ENCODE peak calls at places on chromosomes 3 and 15, in seven cellular contexts. One of them, this sample, is unnamed.

GRCh38 chr3:196969660-196970546 is 1.3 kb upstream of the PIGZ start:
- DNase-seq in H1: peak; percentile 87
- DNase-seq in HepG2: no peak
- DNase-seq in HCT116: no peak
- DNase-seq in K562: peak; percentile 82
- DNase-seq in SK-N-SH: peak; percentile 97
- DNase-seq in GM12878: no peak
- DNase-seq in this sample: peak; percentile 39

GRCh38 chr3:79341961-79342360 is 425.8 kb downstream of the ROBO1 start:
- DNase-seq in HCT116: no peak
- DNase-seq in GM12878: no peak
- DNase-seq in HepG2: no peak
- DNase-seq in K562: no peak
- DNase-seq in SK-N-SH: no peak
- DNase-seq in H1: no peak
- DNase-seq in this sample: no peak

GRCh38 chr3:194814878-194815357 is 129.2 kb downstream of the FAM43A start:
- DNase-seq in K562: no peak
- DNase-seq in H1: no peak
- DNase-seq in HCT116: no peak
- DNase-seq in GM12878: no peak
- DNase-seq in SK-N-SH: no peak
- DNase-seq in HepG2: no peak
- DNase-seq in this sample: no peak

GRCh38 chr3:45909542-45909941 is 23.2 kb downstream of the CCR9 start:
- DNase-seq in HepG2: no peak
- DNase-seq in H1: no peak
- DNase-seq in GM12878: no peak
- DNase-seq in K562: no peak
- DNase-seq in SK-N-SH: no peak
- DNase-seq in HCT116: no peak
- DNase-seq in this sample: no peak

GRCh38 chr3:47692158-47692557 is 89.5 kb downstream of the SMARCC1 start:
- DNase-seq in HCT116: no peak
- DNase-seq in H1: no peak
- DNase-seq in K562: no peak
- DNase-seq in HepG2: no peak
- DNase-seq in GM12878: no peak
- DNase-seq in SK-N-SH: no peak
- DNase-seq in this sample: no peak

GRCh38 chr15:40103124-40103858 is 5.4 kb downstream of the BMF start:
- DNase-seq in HCT116: no peak
- DNase-seq in K562: no peak
- DNase-seq in SK-N-SH: peak; percentile 91
- DNase-seq in HepG2: no peak
- DNase-seq in GM12878: no peak
- DNase-seq in H1: peak; percentile 91
- DNase-seq in this sample: no peak

GRCh38 chr3:8509961-8510360 is 8.3 kb downstream of the LMCD1 start:
- DNase-seq in H1: no peak
- DNase-seq in SK-N-SH: no peak
- DNase-seq in GM12878: no peak
- DNase-seq in HCT116: peak; percentile 47
- DNase-seq in HepG2: no peak
- DNase-seq in K562: no peak
- DNase-seq in this sample: no peak

GRCh38 chr15:77035584-77035983 is 35.3 kb downstream of the TSPAN3 start:
- DNase-seq in K562: no peak
- DNase-seq in HepG2: no peak
- DNase-seq in HCT116: no peak
- DNase-seq in H1: no peak
- DNase-seq in SK-N-SH: peak; percentile 27
- DNase-seq in GM12878: no peak
- DNase-seq in this sample: no peak

GRCh38 chr15:88029696-88030095 is 226.8 kb downstream of the NTRK3 start:
- DNase-seq in GM12878: no peak
- DNase-seq in SK-N-SH: peak; percentile 33
- DNase-seq in H1: no peak
- DNase-seq in HCT116: no peak
- DNase-seq in K562: no peak
- DNase-seq in HepG2: no peak
- DNase-seq in this sample: peak; percentile 22

GRCh38 chr3:127984241-127984975 is 67.8 kb upstream of the SEC61A1 start:
- DNase-seq in SK-N-SH: no peak
- DNase-seq in K562: no peak
- DNase-seq in HCT116: no peak
- DNase-seq in H1: no peak
- DNase-seq in HepG2: no peak
- DNase-seq in GM12878: no peak
- DNase-seq in this sample: no peak

GRCh38 chr3:151306168-151306810 is 10.3 kb downstream of the GPR87 start:
- DNase-seq in K562: no peak
- DNase-seq in SK-N-SH: no peak
- DNase-seq in HCT116: no peak
- DNase-seq in GM12878: no peak
- DNase-seq in HepG2: no peak
- DNase-seq in H1: no peak
- DNase-seq in this sample: no peak

GRCh38 chr3:43288366-43288765 is 2.0 kb downstream of the SNRK start:
- DNase-seq in H1: no peak
- DNase-seq in HepG2: no peak
- DNase-seq in SK-N-SH: no peak
- DNase-seq in GM12878: no peak
- DNase-seq in K562: no peak
- DNase-seq in HCT116: no peak
- DNase-seq in this sample: no peak

GRCh38 chr3:138862531-138862923 is 27.8 kb upstream of the PIK3CB start:
- DNase-seq in SK-N-SH: no peak
- DNase-seq in H1: peak; percentile 49
- DNase-seq in HepG2: no peak
- DNase-seq in HCT116: peak; percentile 12
- DNase-seq in GM12878: no peak
- DNase-seq in K562: peak; percentile 44
- DNase-seq in this sample: peak; percentile 42

GRCh38 chr3:186451371-186451770 is 89.3 kb upstream of the DGKG start:
- DNase-seq in HCT116: no peak
- DNase-seq in K562: no peak
- DNase-seq in SK-N-SH: no peak
- DNase-seq in HepG2: no peak
- DNase-seq in H1: peak; percentile 26
- DNase-seq in GM12878: no peak
- DNase-seq in this sample: no peak

GRCh38 chr3:186453531-186453930 is 90.6 kb downstream of the CRYGS start:
- DNase-seq in HepG2: no peak
- DNase-seq in HCT116: no peak
- DNase-seq in H1: peak; percentile 7
- DNase-seq in GM12878: no peak
- DNase-seq in SK-N-SH: no peak
- DNase-seq in K562: no peak
- DNase-seq in this sample: no peak

GRCh38 chr3:186456636-186457265 is 87.4 kb downstream of the CRYGS start:
- DNase-seq in K562: peak; percentile 23
- DNase-seq in GM12878: no peak
- DNase-seq in HepG2: no peak
- DNase-seq in SK-N-SH: no peak
- DNase-seq in H1: peak; percentile 36
- DNase-seq in HCT116: no peak
- DNase-seq in this sample: no peak

GRCh38 chr3:186454881-186455703 is 89.1 kb downstream of the CRYGS start:
- DNase-seq in GM12878: no peak
- DNase-seq in HCT116: no peak
- DNase-seq in SK-N-SH: no peak
- DNase-seq in K562: no peak
- DNase-seq in H1: peak; percentile 35
- DNase-seq in HepG2: no peak
- DNase-seq in this sample: no peak

DNA sequence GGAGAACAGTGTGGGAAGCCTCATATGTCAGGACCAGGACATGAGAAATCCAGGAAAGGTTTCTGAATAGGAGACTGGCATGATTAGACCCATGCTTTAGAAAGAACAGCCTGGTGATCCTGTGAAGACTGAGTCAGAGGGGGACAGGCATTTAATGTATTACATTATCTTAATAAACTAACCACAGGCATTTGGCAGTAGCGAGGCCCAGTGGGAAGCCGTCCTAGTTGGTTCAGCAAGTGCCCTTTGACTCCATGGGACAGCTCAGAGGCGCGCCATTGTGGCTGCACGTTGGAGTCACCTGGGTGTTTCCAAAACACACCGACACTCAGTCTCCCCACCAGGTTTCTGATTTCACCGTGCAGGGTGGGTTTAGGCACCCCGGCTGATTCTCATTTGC is 90.5 kb upstream of the DGKG start:
- DNase-seq in K562: no peak
- DNase-seq in HepG2: no peak
- DNase-seq in GM12878: no peak
- DNase-seq in HCT116: peak; percentile 21
- DNase-seq in H1: peak; percentile 32
- DNase-seq in SK-N-SH: no peak
- DNase-seq in this sample: no peak
- TF ChIP-seq YY1 in K562: no peak
- TF ChIP-seq YY1 in HepG2: no peak
- TF ChIP-seq YY1 in GM12878: no peak
- TF ChIP-seq YY1 in HCT116: no peak
- TF ChIP-seq YY1 in H1: no peak
- TF ChIP-seq YY1 in SK-N-SH: no peak
- TF ChIP-seq YY1 in this sample: no peak

GRCh38 chr15:25767356-25768151 is 95.6 kb downstream of the ATP10A start:
- DNase-seq in GM12878: no peak
- DNase-seq in SK-N-SH: no peak
- DNase-seq in HepG2: no peak
- DNase-seq in H1: peak; percentile 37
- DNase-seq in HCT116: no peak
- DNase-seq in K562: no peak
- DNase-seq in this sample: no peak

GRCh38 chr15:25768271-25768670 is 94.9 kb downstream of the ATP10A start:
- DNase-seq in H1: peak; percentile 28
- DNase-seq in K562: no peak
- DNase-seq in HCT116: no peak
- DNase-seq in SK-N-SH: no peak
- DNase-seq in GM12878: no peak
- DNase-seq in HepG2: no peak
- DNase-seq in this sample: no peak

GRCh38 chr15:25772500-25772899 is 90.6 kb downstream of the ATP10A start:
- DNase-seq in HepG2: peak; percentile 70
- DNase-seq in GM12878: no peak
- DNase-seq in HCT116: no peak
- DNase-seq in H1: peak; percentile 20
- DNase-seq in SK-N-SH: no peak
- DNase-seq in K562: no peak
- DNase-seq in this sample: no peak

GRCh38 chr15:25770618-25771369 is 92.3 kb downstream of the ATP10A start:
- DNase-seq in SK-N-SH: no peak
- DNase-seq in HCT116: no peak
- DNase-seq in K562: no peak
- DNase-seq in HepG2: no peak
- DNase-seq in GM12878: no peak
- DNase-seq in H1: no peak
- DNase-seq in this sample: no peak

DNA sequence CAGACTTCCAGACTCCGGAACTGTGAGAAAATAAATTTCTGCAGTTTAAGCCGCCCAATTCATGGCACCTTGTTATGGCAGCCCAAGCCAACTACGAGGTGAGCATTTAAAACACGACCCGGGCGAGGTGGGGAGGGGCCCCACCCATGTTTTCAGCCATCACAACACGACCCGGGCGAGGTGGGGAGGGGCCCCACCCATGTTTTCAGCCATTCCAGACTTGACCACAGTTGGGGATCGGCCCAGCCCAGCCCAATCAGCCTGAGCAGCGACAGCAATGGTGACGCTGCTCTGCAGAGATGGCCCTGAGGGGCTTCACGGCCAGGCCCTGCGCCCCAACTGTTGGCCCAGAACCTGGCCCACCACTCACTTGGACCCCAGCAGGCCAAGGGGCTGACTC is 93.1 kb downstream of the ATP10A start:
- DNase-seq in H1: no peak
- DNase-seq in K562: no peak
- DNase-seq in HepG2: no peak
- DNase-seq in GM12878: no peak
- DNase-seq in HCT116: no peak
- DNase-seq in SK-N-SH: no peak
- DNase-seq in this sample: no peak
- TF ChIP-seq YY1 in H1: no peak
- TF ChIP-seq YY1 in K562: no peak
- TF ChIP-seq YY1 in HepG2: no peak
- TF ChIP-seq YY1 in GM12878: no peak
- TF ChIP-seq YY1 in HCT116: no peak
- TF ChIP-seq YY1 in SK-N-SH: no peak
- TF ChIP-seq YY1 in this sample: no peak

DNA sequence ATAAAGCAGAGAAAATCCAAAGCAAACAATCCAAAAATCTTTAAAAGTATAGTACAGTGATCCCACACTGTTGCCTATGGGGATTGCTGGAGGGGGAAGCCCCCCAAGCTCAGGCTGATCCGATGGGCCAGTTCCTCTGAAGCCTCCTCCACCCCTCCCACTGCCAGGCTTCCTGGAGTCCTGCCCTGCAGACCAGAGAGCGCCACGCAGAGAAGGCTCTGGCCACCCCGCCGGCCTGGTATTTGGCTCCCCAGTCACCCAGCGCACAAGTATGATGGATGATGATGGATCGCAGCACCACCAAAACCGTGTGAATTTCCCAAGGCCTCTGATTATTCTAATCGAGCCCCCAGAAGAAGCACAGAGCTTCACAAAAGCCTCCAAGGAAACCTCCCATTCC is 259.0 kb downstream of the MECOM start:
- DNase-seq in H1: no peak
- DNase-seq in SK-N-SH: no peak
- DNase-seq in K562: no peak
- DNase-seq in GM12878: no peak
- DNase-seq in HCT116: no peak
- DNase-seq in HepG2: no peak
- DNase-seq in this sample: no peak
- TF ChIP-seq YY1 in H1: no peak
- TF ChIP-seq YY1 in SK-N-SH: no peak
- TF ChIP-seq YY1 in K562: no peak
- TF ChIP-seq YY1 in GM12878: no peak
- TF ChIP-seq YY1 in HCT116: no peak
- TF ChIP-seq YY1 in HepG2: no peak
- TF ChIP-seq YY1 in this sample: no peak

DNA sequence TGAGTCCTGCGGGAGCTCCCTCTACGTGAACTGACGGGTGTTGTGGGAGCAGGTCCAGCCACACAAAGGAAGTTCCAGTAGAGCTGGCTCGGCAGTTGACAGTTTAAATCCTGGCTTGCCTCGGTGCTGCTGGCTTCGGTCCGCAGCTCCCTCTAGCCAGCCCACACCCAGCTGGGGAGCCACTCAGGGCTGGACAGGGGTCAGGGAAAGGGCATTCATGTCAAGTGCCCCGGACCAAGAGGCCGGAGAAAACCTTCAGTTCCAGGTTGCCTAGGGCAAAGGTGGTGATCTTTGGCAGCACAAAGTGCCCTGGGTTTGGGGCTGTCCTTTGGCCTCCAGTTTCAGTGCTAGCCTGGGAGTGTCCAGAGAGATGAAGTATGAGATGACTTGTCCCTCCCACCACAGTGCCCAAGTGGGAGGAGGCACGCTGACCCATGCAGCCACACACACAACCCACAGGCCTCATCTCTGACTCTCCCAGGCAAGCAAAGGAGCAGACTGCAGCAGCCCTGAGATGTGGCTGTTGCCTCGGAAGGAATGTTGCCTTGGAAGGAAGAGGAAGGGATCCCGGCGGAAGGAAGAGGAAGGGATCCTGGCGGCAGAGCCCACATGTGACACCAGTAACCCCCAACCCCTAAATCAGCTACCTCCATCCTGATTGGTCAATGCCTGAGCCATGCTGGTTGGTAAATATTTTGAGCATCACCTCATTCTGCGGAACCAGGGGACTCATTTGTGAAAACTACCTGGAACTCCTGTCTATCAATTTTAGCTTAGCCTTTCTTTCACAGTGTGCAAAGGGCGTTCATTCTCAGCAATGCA is 13.9 kb upstream of the ANPEP start:
- DNase-seq in SK-N-SH: no peak
- DNase-seq in K562: no peak
- DNase-seq in H1: no peak
- DNase-seq in HCT116: no peak
- DNase-seq in GM12878: no peak
- DNase-seq in HepG2: no peak
- DNase-seq in this sample: no peak
- TF ChIP-seq YY1 in SK-N-SH: no peak
- TF ChIP-seq YY1 in K562: no peak
- TF ChIP-seq YY1 in H1: no peak
- TF ChIP-seq YY1 in HCT116: no peak
- TF ChIP-seq YY1 in GM12878: no peak
- TF ChIP-seq YY1 in HepG2: no peak
- TF ChIP-seq YY1 in this sample: no peak

This sample was measured in NT2/D1.